ENCODE peak calls at places on chromosomes 3 and 15, in six cellular contexts. O is HuH-7; M is activated naive CD8-positive, alpha-beta T cell treated with anti-CD3 and anti-CD28 coated beads, Interleukin-2, amount 10 ng/mL, durations not matched to agents 7 days and 5 days; C is EH; Y is activated CD4-positive, alpha-beta T cell treated with anti-CD3 and anti-CD28 coated beads for 36 hours; T is neural crest cell. Q is an unnamed sample.

GRCh38 chr3:58594117-58594516 is 16.9 kb upstream of the FAM107A start:
- DNase-seq in T (no peak), O (no peak), Y (no peak), C (no peak), M (no peak), Q (no peak)

GRCh38 chr15:43518073-43518761 is 809 bp downstream of the MAP1A start:
- DNase-seq in O (no peak), C (peak), M (no peak), Y (peak), T (peak), Q (peak)

GRCh38 chr15:69971771-69972170 is 125.9 kb downstream of the TLE3 start:
- DNase-seq in M (no peak), O (no peak), C (no peak), T (no peak), Y (no peak), Q (no peak)

GRCh38 chr3:8443829-8444791 is 57.5 kb upstream of the LMCD1 start:
- DNase-seq in Y (no peak), M (no peak), C (peak), T (peak), O (peak), Q (no peak)

GRCh38 chr3:25055981-25056380 is 372.1 kb upstream of the RARB start:
- DNase-seq in C (peak), Y (no peak), M (no peak), O (no peak), T (no peak), Q (no peak)

GRCh38 chr3:212432-212831 is 15.9 kb downstream of the CHL1 start:
- DNase-seq in C (no peak), Y (no peak), M (no peak), O (no peak), T (no peak), Q (no peak)

GRCh38 chr15:99931703-99932603 is 198.7 kb upstream of the LYSMD4 start:
- DNase-seq in M (no peak), T (no peak), O (no peak), Y (no peak), C (no peak), Q (no peak)

GRCh38 chr15:82768414-82769081 is 37.3 kb downstream of the FSD2 start:
- DNase-seq in O (no peak), T (no peak), C (peak), M (no peak), Y (no peak), Q (no peak)

GRCh38 chr3:48695113-48695753 is 9.5 kb upstream of the NCKIPSD start:
- DNase-seq in T (no peak), C (peak), Y (no peak), M (no peak), O (no peak), Q (no peak)

GRCh38 chr3:51796859-51797258 is 17.8 kb upstream of the IQCF6 start:
- DNase-seq in O (no peak), Y (peak), M (no peak), C (no peak), T (no peak), Q (no peak)

GRCh38 chr3:102024270-102024904 is 175.1 kb downstream of the NFKBIZ start:
- DNase-seq in T (no peak), M (no peak), O (no peak), C (no peak), Y (peak), Q (no peak)

GRCh38 chr3:9392041-9392440 is 5.4 kb upstream of the SETD5 start:
- DNase-seq in C (no peak), M (no peak), Y (no peak), O (no peak), T (no peak), Q (no peak)

GRCh38 chr3:188905991-188906635 is 265.7 kb upstream of the TPRG1 start:
- DNase-seq in Y (no peak), O (no peak), M (no peak), C (no peak), T (no peak), Q (no peak)

GRCh38 chr3:27454914-27455313 is 29.3 kb downstream of the SLC4A7 start:
- DNase-seq in C (peak), T (no peak), Y (no peak), O (no peak), M (no peak), Q (no peak)

GRCh38 chr3:80331768-80332167 is 564.0 kb upstream of the ROBO1 start:
- DNase-seq in C (no peak), T (no peak), Y (no peak), M (no peak), O (no peak), Q (no peak)

GRCh38 chr3:1183320-1184048 is 90.7 kb downstream of the CNTN6 start:
- DNase-seq in Y (no peak), M (no peak), C (no peak), T (no peak), O (no peak), Q (no peak)

GRCh38 chr15:63560741-63561448 is 36.3 kb upstream of the FBXL22 start:
- DNase-seq in O (no peak), T (no peak), C (no peak), Y (peak), M (no peak), Q (no peak)

GRCh38 chr3:12316721-12317351 is 28.0 kb downstream of the PPARG start:
- DNase-seq in M (no peak), Y (no peak), O (peak), T (no peak), C (no peak), Q (no peak)

GRCh38 chr3:115623414-115623868 is at the start of gene GAP43:
- DNase-seq in Y (peak), C (peak), O (peak), T (peak), M (no peak), Q (no peak)

GRCh38 chr15:96335429-96335807 is 4.9 kb downstream of the NR2F2 start:
- DNase-seq in T (no peak), M (no peak), O (no peak), Y (no peak), C (peak), Q (no peak)

GRCh38 chr15:39583586-39584265 is 2.8 kb downstream of the THBS1 start:
- DNase-seq in Y (peak), M (no peak), C (peak), T (no peak), O (no peak), Q (peak)

GRCh38 chr15:43775411-43775965 is 1.3 kb downstream of the ELL3 start:
- DNase-seq in M (no peak), O (no peak), Y (peak), C (peak), T (peak), Q (peak)

GRCh38 chr3:126035362-126036050 is 48.4 kb downstream of the SLC41A3 start:
- DNase-seq in Y (no peak), M (no peak), O (no peak), C (no peak), T (no peak), Q (no peak)

GRCh38 chr3:127291611-127292010 is 3.8 kb upstream of the PRR20G start:
- DNase-seq in C (no peak), M (no peak), O (no peak), T (no peak), Y (peak), Q (no peak)

GRCh38 chr3:187012609-187013051 is 82.3 kb downstream of the ST6GAL1 start:
- DNase-seq in O (no peak), T (no peak), M (peak), Y (peak), C (no peak), Q (no peak)

GRCh38 chr3:20104167-20104661 is 64.0 kb downstream of the KAT2B start:
- DNase-seq in T (no peak), Y (peak), C (no peak), M (no peak), O (no peak), Q (peak)

GRCh38 chr15:81897011-81897677 is 148.7 kb downstream of the MEX3B start:
- DNase-seq in T (no peak), O (no peak), Y (no peak), M (no peak), C (peak), Q (no peak)

GRCh38 chr3:458614-459375 is 262.2 kb downstream of the CHL1 start:
- DNase-seq in O (no peak), M (no peak), C (no peak), Y (no peak), T (no peak), Q (no peak)

GRCh38 chr15:77021803-77022381 is 27.0 kb downstream of the PSTPIP1 start:
- DNase-seq in O (no peak), C (peak), T (no peak), M (peak), Y (peak), Q (no peak)

GRCh38 chr3:119810018-119810435 is 28.1 kb downstream of the NR1I2 start:
- DNase-seq in Y (peak), C (peak), T (no peak), O (no peak), M (peak), Q (peak)

GRCh38 chr15:61742591-61742990 is 317.7 kb downstream of the VPS13C start:
- DNase-seq in C (no peak), Y (no peak), O (no peak), T (no peak), M (no peak), Q (peak)

GRCh38 chr3:133691410-133692107 is 29.8 kb upstream of the TOPBP1 start:
- DNase-seq in O (no peak), M (no peak), Y (no peak), T (no peak), C (peak), Q (no peak)

GRCh38 chr15:42931702-42932486 is 11.3 kb upstream of the TTBK2 start:
- DNase-seq in Y (no peak), M (no peak), T (no peak), O (no peak), C (no peak), Q (no peak)

GRCh38 chr3:185270262-185270955 is 16.6 kb upstream of the EHHADH start:
- DNase-seq in M (no peak), O (peak), Y (no peak), T (peak), C (peak), Q (peak)

GRCh38 chr3:69541059-69541471 is 155.2 kb upstream of the FRMD4B start:
- DNase-seq in M (no peak), T (peak), O (no peak), C (no peak), Y (no peak), Q (no peak)

GRCh38 chr3:150798122-150798618 is 35.2 kb upstream of the SIAH2 start:
- DNase-seq in Y (no peak), M (no peak), C (no peak), T (no peak), O (peak), Q (no peak)

GRCh38 chr3:115800489-115801080 is 177.3 kb downstream of the GAP43 start:
- DNase-seq in Y (no peak), O (no peak), M (no peak), T (no peak), C (peak), Q (no peak)

GRCh38 chr3:95134693-95135375 is 1072.0 kb downstream of the NSUN3 start:
- DNase-seq in T (no peak), M (no peak), Y (no peak), C (no peak), O (no peak), Q (no peak)

GRCh38 chr15:31298707-31299172 is 27.9 kb upstream of the KLF13 start:
- DNase-seq in Y (no peak), O (no peak), M (no peak), C (no peak), T (no peak), Q (peak)

Q was measured in erythroblast.